ENCODE peak calls at places on chromosome 16, in four cellular contexts. X is sigmoid colon, U is HepG2, R is transverse colon. Z is an unnamed sample.

GRCh38 chr16:87006789-87007745 is 310.1 kb downstream of the C16orf95 start:
- DNase-seq in X (peak), R (no peak), U (no peak), Z (no peak)

GRCh38 chr16:27025581-27025980 is 41.1 kb upstream of the C16orf82 start:
- DNase-seq in R (no peak), U (no peak), X (no peak), Z (no peak)

GRCh38 chr16:75580-76501 is 2.2 kb upstream of the MPG start:
- DNase-seq in X (peak), R (peak), U (peak), Z (no peak)

GRCh38 chr16:88634141-88634993 is 4.0 kb upstream of the IL17C start:
- DNase-seq in R (peak), U (no peak), X (no peak), Z (no peak)

GRCh38 chr16:85308585-85309540 is 196.6 kb upstream of the CIBAR2 start:
- DNase-seq in X (no peak), R (no peak), U (no peak), Z (no peak)

GRCh38 chr16:25006504-25007055 is 8.6 kb downstream of the ARHGAP17 start:
- DNase-seq in U (peak), R (peak), X (no peak), Z (no peak)

GRCh38 chr16:55494994-55495421 is 13.9 kb upstream of the LPCAT2 start:
- DNase-seq in U (peak), R (peak), X (peak), Z (no peak)

GRCh38 chr16:46974352-46974751 is 878 bp upstream of the DNAJA2 start:
- DNase-seq in R (no peak), U (peak), X (no peak), Z (no peak)

GRCh38 chr16:23408242-23409201 is 44.5 kb downstream of the COG7 start:
- DNase-seq in X (peak), R (peak), U (no peak), Z (no peak)

GRCh38 chr16:1707193-1707790 is 1.3 kb downstream of the MAPK8IP3 start:
- DNase-seq in U (peak), R (no peak), X (no peak), Z (no peak)

GRCh38 chr16:77172964-77173363 is 18.0 kb upstream of the MON1B start:
- DNase-seq in R (no peak), U (no peak), X (no peak), Z (no peak)

GRCh38 chr16:85715169-85716015 is 26.6 kb upstream of the GINS2 start:
- DNase-seq in X (no peak), U (no peak), R (no peak), Z (no peak)

GRCh38 chr16:14199199-14199598 is 128.1 kb downstream of the MRTFB start:
- DNase-seq in R (no peak), U (no peak), X (no peak), Z (no peak)

GRCh38 chr16:85856054-85856453 is 42.9 kb upstream of the IRF8 start:
- DNase-seq in X (no peak), R (no peak), U (no peak), Z (no peak)

GRCh38 chr16:57003439-57004386 is 14.4 kb downstream of the NLRC5 start:
- DNase-seq in R (no peak), U (no peak), X (peak), Z (no peak)

GRCh38 chr16:69595127-69596036 is 29.6 kb downstream of the NFAT5 start:
- DNase-seq in R (no peak), X (no peak), U (peak), Z (no peak)

GRCh38 chr16:11797957-11798299 is 870 bp upstream of the ZC3H7A start:
- DNase-seq in X (no peak), U (no peak), R (no peak), Z (no peak)

DNA sequence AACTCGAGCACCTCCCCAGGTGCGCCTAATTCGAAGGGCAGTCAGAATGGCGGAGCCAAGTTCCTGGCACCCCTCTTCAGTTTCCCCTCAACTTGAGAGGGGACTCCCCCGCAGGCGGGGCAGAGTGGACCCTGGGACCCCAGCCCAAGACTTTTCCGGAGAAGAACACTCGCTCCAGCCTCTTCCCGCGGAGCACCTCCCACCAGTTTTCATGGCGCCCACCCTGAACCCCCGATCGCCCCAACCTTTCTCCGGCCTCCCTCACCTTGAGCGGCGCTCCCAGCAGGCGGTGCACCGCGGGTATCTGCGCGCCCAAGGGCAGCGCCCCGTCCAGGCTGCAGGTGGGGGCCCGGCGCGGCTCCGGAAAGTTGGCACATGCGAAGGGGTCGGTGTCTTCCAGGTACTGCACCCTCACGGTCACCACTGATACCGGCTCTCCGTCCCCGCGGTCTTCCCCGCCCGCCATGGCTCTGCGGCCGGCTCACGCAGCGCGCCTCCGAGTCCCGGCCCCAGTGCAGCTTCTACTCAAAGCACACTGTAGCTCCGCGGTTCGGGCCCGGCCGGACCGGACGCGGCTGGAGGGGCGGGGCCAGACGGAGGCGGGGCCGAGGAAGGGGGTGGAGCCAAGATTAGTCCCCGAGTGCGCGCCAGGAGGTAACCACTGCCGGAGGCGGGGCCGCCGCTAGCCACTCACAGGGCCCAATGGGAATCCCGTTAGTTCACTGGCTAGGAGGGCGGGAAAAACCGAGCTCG is at the start of gene FHOD1:
- DNase-seq in U (peak), X (peak), R (peak), Z (no peak)
- TF ChIP-seq POLR2AphosphoS5 in U (peak), X (peak), R (peak), Z (peak)

GRCh38 chr16:31110106-31111034 is 2.2 kb downstream of the BCKDK start:
- DNase-seq in U (no peak), X (no peak), R (no peak), Z (no peak)

GRCh38 chr16:31108794-31109558 is 790 bp downstream of the BCKDK start:
- DNase-seq in U (no peak), X (no peak), R (no peak), Z (no peak)

GRCh38 chr16:31107465-31107867 is 720 bp upstream of the BCKDK start:
- DNase-seq in U (no peak), X (no peak), R (no peak), Z (no peak)

GRCh38 chr16:31108035-31108793 is at the start of gene BCKDK:
- DNase-seq in X (peak), R (peak), U (peak), Z (no peak)

DNA sequence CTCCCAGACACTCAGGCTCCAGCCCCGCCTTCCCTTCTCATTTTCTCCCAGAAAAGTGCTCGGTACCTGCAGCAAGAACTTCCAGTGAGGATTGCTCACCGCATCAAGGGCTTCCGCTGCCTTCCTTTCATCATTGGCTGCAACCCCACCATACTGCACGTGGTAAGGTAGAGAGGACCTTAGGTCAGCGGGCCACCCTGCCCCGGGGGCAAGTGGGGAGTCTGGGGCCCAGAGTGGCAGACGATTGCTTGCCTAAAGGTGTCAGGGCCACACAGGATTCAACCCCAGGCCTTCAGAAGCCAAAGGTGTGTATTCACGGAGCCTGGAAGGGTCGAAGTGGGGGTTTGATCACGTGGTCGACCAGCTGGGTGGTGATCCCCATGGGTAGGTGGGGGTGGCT is 1.4 kb downstream of the BCKDK start:
- DNase-seq in R (no peak), U (no peak), X (no peak), Z (no peak)
- H3K4me3 ChIP-seq in R (no peak), U (no peak), X (peak), Z (no peak)

DNA sequence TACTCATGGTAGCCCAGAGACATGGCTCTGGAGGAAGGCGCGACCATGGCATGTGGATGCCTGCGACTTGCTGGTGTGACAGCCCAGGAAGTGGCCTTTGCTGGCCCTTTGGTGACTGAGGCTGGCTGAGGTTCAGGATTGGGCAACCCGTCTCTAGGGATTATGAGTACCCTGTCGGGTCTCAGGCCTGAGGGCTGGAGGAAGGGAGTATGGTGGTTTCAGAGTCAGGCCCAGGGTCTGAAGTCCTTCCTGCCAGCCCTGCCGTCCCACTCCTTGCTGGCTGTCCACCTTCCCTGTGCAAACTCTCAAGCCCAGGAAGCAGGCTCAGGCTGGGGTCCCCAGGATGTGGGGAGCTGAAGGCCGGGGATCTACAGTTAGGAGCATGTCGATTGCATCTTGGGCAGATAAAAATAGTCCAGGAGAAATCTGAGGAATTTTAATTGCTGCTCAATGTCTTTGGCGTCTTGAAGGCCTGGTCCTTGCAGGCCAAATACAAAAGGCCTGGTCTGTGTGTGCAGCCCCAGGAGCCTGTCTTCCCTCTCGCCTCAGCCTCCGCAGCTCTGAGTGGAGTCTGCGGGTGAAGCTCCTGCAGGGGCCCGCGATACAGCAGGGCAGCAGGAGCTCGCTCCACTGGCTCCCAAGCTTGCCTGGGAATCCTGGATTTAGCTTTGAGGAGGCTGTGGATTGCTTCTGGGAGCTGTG is 52.5 kb downstream of the NKD1 start:
- DNase-seq in R (no peak), X (no peak), U (peak), Z (no peak)
- TF ChIP-seq POLR2AphosphoS5 in R (no peak), X (peak), U (peak), Z (no peak)

GRCh38 chr16:79229371-79229770 is 371.2 kb downstream of the MAF start:
- DNase-seq in U (no peak), X (peak), R (no peak), Z (no peak)
- H3K4me3 ChIP-seq in U (no peak), X (peak), R (no peak), Z (no peak)

GRCh38 chr16:29986231-29986630 is 9.2 kb downstream of the HIRIP3 start:
- DNase-seq in R (no peak), U (no peak), X (no peak), Z (no peak)
- TF ChIP-seq POLR2AphosphoS5 in R (no peak), U (no peak), X (no peak), Z (no peak)

DNA sequence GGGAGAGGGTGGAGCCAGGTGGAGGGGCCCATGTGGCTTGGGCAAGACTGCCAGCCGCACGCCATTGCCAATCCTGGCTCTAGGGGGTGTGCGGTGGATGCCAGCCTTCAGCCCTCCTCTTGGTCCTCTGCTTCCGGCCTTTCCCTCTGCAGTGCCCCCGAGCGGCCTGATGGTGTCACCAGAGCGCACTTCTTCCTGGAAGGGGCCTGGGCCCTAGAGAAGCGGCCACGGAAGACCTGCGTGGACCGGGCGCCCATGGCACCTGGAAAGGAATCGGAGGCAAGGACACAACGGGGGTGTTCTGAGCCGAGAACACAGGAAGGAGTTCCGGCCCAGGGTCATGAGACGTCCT is 93.0 kb downstream of the IRX3 start:
- DNase-seq in R (peak), X (peak), U (peak), Z (no peak)
- H3K4me3 ChIP-seq in R (no peak), X (peak), U (no peak), Z (no peak)